ENCODE peak calls at places on chromosomes 3 and 15, in six cellular contexts. X is H9, E is mesenchymal stem cell, D is H1, F is IMR-90, V is mesendoderm. N is an unnamed sample.

GRCh38 chr3:197520311-197521276 is 35.2 kb downstream of the BDH1 start:
- DNase-seq in F (peak), X (peak), E (peak), D (no peak), V (peak), N (peak)

GRCh38 chr15:82263350-82263749 is 732 bp downstream of the SAXO2 start:
- DNase-seq in V (peak), D (no peak), E (no peak), X (no peak), F (no peak), N (no peak)

GRCh38 chr3:119497824-119498187 is 541 bp upstream of the TIMMDC1 start:
- DNase-seq in F (peak), D (no peak), X (no peak), E (peak), V (peak), N (peak)

GRCh38 chr15:22888120-22888859 is 49.8 kb downstream of the NIPA2 start:
- DNase-seq in E (peak), X (no peak), D (no peak), V (no peak), F (peak), N (no peak)

GRCh38 chr3:11610044-11610671 is 33.6 kb downstream of the VGLL4 start:
- DNase-seq in F (peak), E (no peak), V (no peak), D (no peak), X (no peak), N (no peak)

GRCh38 chr3:149273096-149273751 is 51.6 kb upstream of the CP start:
- DNase-seq in X (peak), F (peak), D (peak), E (peak), V (peak), N (peak)

GRCh38 chr15:67885848-67886247 is 46.0 kb upstream of the RNU6-1 start:
- DNase-seq in F (no peak), X (no peak), E (no peak), D (no peak), V (no peak), N (no peak)

GRCh38 chr3:64422192-64422591 is 196.9 kb upstream of the PRICKLE2 start:
- DNase-seq in X (no peak), F (peak), V (no peak), D (no peak), E (no peak), N (no peak)

GRCh38 chr15:63296195-63296594 is 18.8 kb downstream of the APH1B start:
- DNase-seq in V (no peak), F (no peak), X (no peak), E (no peak), D (no peak), N (no peak)

GRCh38 chr15:71512281-71513016 is 297.9 kb upstream of the NR2E3 start:
- DNase-seq in V (no peak), D (no peak), E (no peak), X (no peak), F (no peak), N (no peak)

GRCh38 chr3:172138792-172139507 is 99.6 kb downstream of the FNDC3B start:
- DNase-seq in E (peak), D (no peak), V (peak), X (no peak), F (peak), N (no peak)

GRCh38 chr3:45993421-45994027 is 2.1 kb downstream of the FYCO1 start:
- DNase-seq in F (no peak), E (no peak), X (no peak), D (no peak), V (no peak), N (no peak)

GRCh38 chr3:14143826-14144225 is 19.0 kb downstream of the TMEM43 start:
- DNase-seq in V (peak), E (peak), X (no peak), F (peak), D (no peak), N (no peak)

GRCh38 chr3:132395126-132395525 is 22.2 kb upstream of the DNAJC13 start:
- DNase-seq in E (no peak), V (peak), D (no peak), F (no peak), X (no peak), N (no peak)

GRCh38 chr3:188680189-188680588 is 491.6 kb upstream of the TPRG1 start:
- DNase-seq in E (no peak), D (no peak), X (no peak), F (peak), V (no peak), N (no peak)

GRCh38 chr3:11140054-11140712 is 14.1 kb upstream of the HRH1 start:
- DNase-seq in E (no peak), V (no peak), F (no peak), D (no peak), X (no peak), N (no peak)

GRCh38 chr3:42732196-42732828 is 29.7 kb upstream of the HHATL start:
- DNase-seq in D (no peak), E (no peak), X (peak), F (no peak), V (no peak), N (no peak)

DNA sequence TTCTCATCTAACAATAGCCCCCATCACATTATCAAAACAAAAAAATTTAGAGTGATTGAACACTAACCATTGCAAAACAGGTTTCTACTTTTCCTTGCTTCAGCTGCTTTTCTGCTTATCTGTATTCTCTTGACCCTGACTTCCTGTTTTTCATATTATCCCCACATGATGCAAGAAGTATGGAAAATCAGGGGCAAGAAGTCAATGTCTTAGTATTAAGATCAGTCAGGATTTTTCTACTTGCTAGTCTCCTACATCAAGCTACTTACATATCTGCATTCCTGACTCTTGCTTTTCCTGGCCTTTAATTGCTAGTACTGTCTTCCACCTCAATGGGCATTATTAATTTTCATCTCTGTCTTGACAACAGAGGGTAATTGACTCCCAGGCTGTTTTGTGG is 300.2 kb downstream of the OTOL1 start:
- DNase-seq in F (no peak), X (no peak), D (no peak), E (no peak), V (no peak), N (no peak)
- H2BK15ac ChIP-seq in F (no peak), X (no peak), D (no peak), E (no peak), V (no peak), N (no peak)

DNA sequence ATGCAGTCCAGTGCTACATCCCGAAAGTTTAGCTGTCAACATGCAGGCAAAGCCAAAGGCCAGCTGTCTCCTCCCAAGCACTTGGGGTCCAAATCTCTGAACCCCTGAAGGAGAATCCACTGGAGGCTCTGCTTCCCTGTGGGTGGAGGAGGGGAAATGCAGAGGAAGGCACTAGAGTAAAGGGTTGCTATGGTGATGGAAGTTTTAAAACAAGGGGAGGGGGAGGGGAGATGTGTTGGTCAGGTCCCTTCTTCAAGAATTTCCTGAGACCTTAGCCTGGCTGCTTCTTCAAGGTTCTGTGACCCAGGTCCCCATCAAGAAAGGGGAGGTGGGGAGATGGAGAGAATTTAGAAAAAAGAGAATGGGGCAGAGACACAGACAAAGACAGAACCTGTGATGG is 2.3 kb downstream of the CAMKV start:
- DNase-seq in X (no peak), F (no peak), V (peak), D (no peak), E (no peak), N (no peak)
- H2BK15ac ChIP-seq in X (no peak), F (no peak), V (no peak), D (no peak), E (no peak), N (no peak)

GRCh38 chr3:187263270-187263669 is 28.3 kb downstream of the MASP1 start:
- DNase-seq in V (no peak), X (no peak), E (peak), D (no peak), F (peak), N (no peak)
- H2BK15ac ChIP-seq in V (no peak), X (no peak), E (no peak), D (no peak), F (peak), N (no peak)

GRCh38 chr3:70926835-70927234 is 614.4 kb upstream of the MDFIC2 start:
- DNase-seq in F (no peak), D (no peak), E (no peak), V (no peak), X (no peak), N (no peak)
- H2BK15ac ChIP-seq in F (no peak), D (no peak), E (no peak), V (no peak), X (no peak), N (no peak)

DNA sequence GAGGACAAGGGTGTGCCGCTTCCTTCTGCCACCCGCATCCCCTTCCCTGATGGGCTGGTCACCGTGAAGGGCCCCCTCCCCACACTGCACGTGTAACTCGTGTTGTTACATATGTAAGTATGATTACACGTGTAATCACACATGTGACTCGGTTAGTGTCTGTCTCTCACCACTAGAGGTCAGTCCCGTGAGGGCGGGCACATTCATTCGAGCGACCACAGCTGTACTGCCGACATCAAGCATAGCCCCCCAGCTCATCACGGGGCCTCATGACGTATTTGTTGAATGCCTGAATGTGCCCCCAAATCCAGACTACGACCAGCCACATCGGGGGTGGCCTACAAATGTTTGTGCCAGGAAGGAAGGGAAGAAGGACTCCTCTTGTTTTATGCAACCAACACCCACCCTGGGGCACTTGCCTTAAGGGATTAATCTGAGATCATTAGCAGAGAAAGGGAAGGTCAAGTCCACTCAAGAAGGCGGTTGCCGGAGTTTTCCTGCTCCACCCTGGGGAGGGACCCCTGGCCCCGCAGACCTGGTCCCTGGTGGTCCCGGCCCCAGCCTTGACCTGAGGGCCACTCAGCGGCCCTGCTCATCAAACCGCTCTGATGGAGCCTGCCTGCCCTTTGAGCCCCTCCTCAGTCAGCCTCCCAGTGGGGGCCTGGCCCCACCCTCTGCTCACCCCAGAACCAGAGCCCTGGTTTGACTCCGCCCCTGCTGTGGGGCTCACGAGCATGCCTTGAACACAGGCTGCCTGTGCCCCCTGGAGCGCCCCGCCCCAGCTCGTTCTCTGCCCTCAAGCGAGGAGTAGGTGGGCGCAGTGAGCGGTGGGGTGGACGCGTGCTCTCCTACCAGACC is 52.8 kb downstream of the RGMA start:
- DNase-seq in X (peak), F (peak), D (no peak), E (peak), V (peak), N (no peak)
- H2BK15ac ChIP-seq in X (no peak), F (no peak), D (peak), E (no peak), V (no peak), N (peak)